ENCODE peak calls at places on chromosomes 6 and 20, in five cellular contexts. Z is RWPE2, W is OCI-LY7, H is foreskin fibroblast, T is adrenal gland. S is an unnamed sample.

GRCh38 chr6:115891111-115891669 is 169.5 kb downstream of the FRK start:
- DNase-seq in Z (no peak), W (no peak), H (peak; percentile 64), T (peak; percentile 15), S (no peak)

GRCh38 chr6:53588816-53589509 is 44.1 kb upstream of the GCLC start:
- DNase-seq in Z (no peak), W (no peak), H (no peak), T (no peak), S (no peak)

GRCh38 chr6:106026748-106027147 is 59.4 kb upstream of the PRDM1 start:
- DNase-seq in Z (no peak), W (no peak), H (no peak), T (no peak), S (no peak)

GRCh38 chr6:57432919-57433684 is 115.7 kb downstream of the PRIM2 start:
- DNase-seq in Z (no peak), W (no peak), H (no peak), T (no peak), S (no peak)

GRCh38 chr6:12748411-12748810 is 31.8 kb downstream of the PHACTR1 start:
- DNase-seq in Z (no peak), W (no peak), H (no peak), T (no peak), S (no peak)

GRCh38 chr6:119446623-119447008 is 97.1 kb upstream of the MAN1A1 start:
- DNase-seq in Z (no peak), W (no peak), H (peak; percentile 65), T (peak; percentile 70), S (peak; percentile 37)

GRCh38 chr20:4681971-4682370 is 39.7 kb upstream of the PRND start:
- DNase-seq in Z (no peak), W (no peak), H (peak; percentile 70), T (no peak), S (peak; percentile 39)

GRCh38 chr6:63805345-63805744 is 169.7 kb downstream of the PHF3 start:
- DNase-seq in Z (no peak), W (no peak), H (no peak), T (no peak), S (no peak)

GRCh38 chr6:139531716-139532115 is 157.3 kb upstream of the CITED2 start:
- DNase-seq in Z (no peak), W (no peak), H (no peak), T (no peak), S (no peak)

GRCh38 chr20:9829835-9830234 is 9.0 kb downstream of the PAK5 start:
- DNase-seq in Z (no peak), W (no peak), H (no peak), T (no peak), S (no peak)

GRCh38 chr20:20712004-20712473 is 405 bp downstream of the RALGAPA2 start:
- DNase-seq in Z (no peak), W (no peak), H (no peak), T (peak; percentile 15), S (no peak)

GRCh38 chr6:13761361-13762036 is 49.9 kb upstream of the RANBP9 start:
- DNase-seq in Z (no peak), W (no peak), H (no peak), T (no peak), S (peak; percentile 87)

GRCh38 chr20:6519556-6519955 is 247.9 kb upstream of the BMP2 start:
- DNase-seq in Z (no peak), W (no peak), H (peak; percentile 6), T (no peak), S (no peak)

GRCh38 chr6:156410649-156411048 is 366.5 kb upstream of the ARID1B start:
- DNase-seq in Z (no peak), W (no peak), H (no peak), T (no peak), S (no peak)

GRCh38 chr6:34919651-34920050 is 30.6 kb downstream of the ANKS1A start:
- DNase-seq in Z (no peak), W (no peak), H (peak; percentile 28), T (no peak), S (no peak)

GRCh38 chr6:17035994-17036393 is 65.9 kb upstream of the STMND1 start:
- DNase-seq in Z (no peak), W (no peak), H (no peak), T (no peak), S (no peak)

GRCh38 chr6:50091641-50092040 is 41.9 kb upstream of the DEFB112 start:
- DNase-seq in Z (no peak), W (no peak), H (peak; percentile 23), T (no peak), S (no peak)

GRCh38 chr6:10332121-10332520 is 82.8 kb downstream of the TFAP2A start:
- DNase-seq in Z (no peak), W (no peak), H (no peak), T (no peak), S (no peak)

GRCh38 chr20:8244637-8245036 is 112.6 kb downstream of the PLCB1 start:
- DNase-seq in Z (no peak), W (no peak), H (peak; percentile 57), T (peak; percentile 63), S (no peak)

GRCh38 chr6:4668271-4669179 is 107.7 kb upstream of the CDYL start:
- DNase-seq in Z (no peak), W (no peak), H (no peak), T (no peak), S (no peak)

GRCh38 chr6:136024711-136025110 is 173.2 kb downstream of the PDE7B start:
- DNase-seq in Z (no peak), W (no peak), H (no peak), T (no peak), S (no peak)

GRCh38 chr6:119034827-119035458 is 43.5 kb downstream of the FAM184A start:
- DNase-seq in Z (no peak), W (no peak), H (no peak), T (no peak), S (no peak)

GRCh38 chr6:94045473-94045872 is 626.1 kb upstream of the EPHA7 start:
- DNase-seq in Z (no peak), W (no peak), H (no peak), T (no peak), S (no peak)

GRCh38 chr6:40336986-40337780 is 250.0 kb downstream of the LRFN2 start:
- DNase-seq in Z (no peak), W (no peak), H (no peak), T (no peak), S (no peak)

GRCh38 chr20:49386848-49387605 is 95.4 kb downstream of the KCNB1 start:
- DNase-seq in Z (no peak), W (no peak), H (no peak), T (no peak), S (no peak)

GRCh38 chr6:35480176-35480575 is 12.0 kb downstream of the RPL10A start:
- DNase-seq in Z (peak; percentile 53), W (no peak), H (no peak), T (no peak), S (no peak)

GRCh38 chr6:35089216-35089934 is 51.8 kb downstream of the TCP11 start:
- DNase-seq in Z (no peak), W (no peak), H (no peak), T (no peak), S (no peak)

GRCh38 chr6:34001706-34002645 is 143.9 kb downstream of the GRM4 start:
- DNase-seq in Z (peak; percentile 19), W (no peak), H (no peak), T (no peak), S (no peak)

GRCh38 chr20:15867899-15868298 is 705.3 kb downstream of the KIF16B start:
- DNase-seq in Z (no peak), W (peak; percentile 32), H (no peak), T (no peak), S (no peak)
- TF ChIP-seq CTCF in Z (peak; percentile 45), W (peak; percentile 68), H (peak; percentile 16), T (no peak), S (no peak)

DNA sequence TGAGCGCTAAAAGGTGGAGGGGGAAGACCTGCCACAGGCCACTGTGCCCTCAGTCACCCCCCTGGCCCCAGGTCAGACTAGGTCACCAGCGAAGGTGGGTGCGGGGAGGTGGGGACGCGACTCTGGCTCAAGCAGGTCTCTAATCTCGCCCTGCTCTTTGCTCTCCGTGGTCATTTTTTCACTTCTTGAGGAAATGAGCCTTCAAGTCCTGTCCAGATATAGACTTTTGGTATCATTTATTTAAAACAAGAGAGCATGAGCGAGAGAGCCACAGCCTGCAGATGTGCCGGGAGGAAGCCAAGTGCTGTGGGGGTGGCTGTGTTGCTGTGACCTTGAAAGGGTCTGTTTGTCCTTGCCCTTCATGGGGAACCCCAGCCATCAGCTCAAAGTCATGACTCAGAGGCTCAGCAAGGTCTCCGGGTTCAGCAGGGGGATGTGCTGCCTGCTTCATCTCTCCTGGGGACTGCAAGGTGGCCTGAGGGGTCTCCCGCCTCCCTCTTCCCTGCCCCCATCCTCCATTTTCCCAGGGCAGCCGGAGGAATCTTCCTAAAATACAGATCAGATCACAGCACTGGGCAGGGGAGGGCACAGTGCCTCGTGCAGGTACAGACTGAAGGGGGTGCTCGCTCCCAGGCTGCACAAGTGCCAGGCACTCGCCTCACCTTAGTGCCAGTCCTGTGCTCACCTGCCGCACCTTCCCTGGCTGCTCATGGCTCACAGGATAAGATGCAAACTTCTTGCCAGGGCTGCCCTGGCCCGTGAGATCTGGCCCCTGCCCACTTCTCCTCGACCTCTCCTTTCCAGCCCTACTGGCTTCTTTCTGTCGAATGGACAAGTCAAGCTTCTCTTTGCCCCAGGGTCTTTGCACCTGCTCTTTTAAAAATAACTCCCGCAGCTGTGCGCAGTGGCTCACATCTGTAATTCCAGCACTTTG is 26.5 kb downstream of the SULF2 start:
- DNase-seq in Z (no peak), W (no peak), H (no peak), T (no peak), S (no peak)
- TF ChIP-seq CTCF in Z (no peak), W (no peak), H (no peak), T (no peak), S (no peak)

GRCh38 chr6:157488635-157489226 is 107.7 kb downstream of the ZDHHC14 start:
- DNase-seq in Z (no peak), W (no peak), H (no peak), T (no peak), S (no peak)
- TF ChIP-seq CTCF in Z (no peak), W (no peak), H (no peak), T (no peak), S (no peak)

GRCh38 chr6:107418118-107418517 is 41.2 kb downstream of the PDSS2 start:
- DNase-seq in Z (no peak), W (peak; percentile 19), H (peak; percentile 4), T (no peak), S (no peak)
- TF ChIP-seq CTCF in Z (peak; percentile 45), W (peak; percentile 66), H (peak; percentile 57), T (no peak), S (peak; percentile 31)

GRCh38 chr6:158737082-158737709 is 82.0 kb downstream of the EZR start:
- DNase-seq in Z (no peak), W (no peak), H (no peak), T (peak; percentile 54), S (no peak)
- TF ChIP-seq CTCF in Z (no peak), W (no peak), H (no peak), T (no peak), S (no peak)

DNA sequence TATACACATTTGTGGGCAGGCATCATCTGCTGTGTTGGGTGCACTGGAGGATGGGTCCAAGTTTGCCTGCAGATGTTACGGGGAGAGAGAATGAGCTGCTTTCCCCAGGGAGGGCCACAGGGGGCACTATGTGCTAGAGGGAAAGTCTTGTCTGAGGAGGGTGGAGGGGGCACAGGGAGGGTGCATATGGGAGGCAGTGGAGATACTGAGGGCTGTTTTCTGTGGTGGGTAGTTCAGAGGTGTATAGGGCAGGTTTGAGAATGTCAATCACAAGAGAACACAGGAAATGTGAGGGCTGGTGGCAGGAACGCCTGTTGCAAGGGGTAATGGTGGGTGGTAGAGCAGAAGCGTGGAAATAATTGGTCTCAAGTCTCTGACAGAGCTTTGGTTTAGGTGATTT is 7.7 kb upstream of the PTPRA start:
- DNase-seq in Z (no peak), W (peak; percentile 18), H (no peak), T (no peak), S (no peak)
- TF ChIP-seq CTCF in Z (no peak), W (peak; percentile 64), H (no peak), T (no peak), S (no peak)

S was measured in AG09319.